ENCODE peak calls at places on chromosomes 12 and 14, in four cellular contexts. J is activated CD4-positive, alpha-beta T cell treated with anti-CD3 and anti-CD28 coated beads, Interleukin-2, amount 50 U/mL, for 48 hours; Y is MV-4-11; A is EL. X is an unnamed sample.

GRCh38 chr12:31506907-31507306 is 84.0 kb downstream of the DENND5B start:
- DNase-seq in A (peak), Y (no peak), J (no peak), X (no peak)

GRCh38 chr12:120121343-120121742 is 4.8 kb upstream of the RAB35 start:
- DNase-seq in A (no peak), J (no peak), Y (no peak), X (no peak)

GRCh38 chr12:76399040-76399439 is 50.8 kb upstream of the BBS10 start:
- DNase-seq in A (no peak), J (no peak), Y (no peak), X (no peak)

GRCh38 chr12:116594325-116595038 is 35.3 kb downstream of the MAP1LC3B2 start:
- DNase-seq in Y (peak), A (no peak), J (peak), X (peak)

GRCh38 chr14:89178802-89179201 is 238.2 kb downstream of the FOXN3 start:
- DNase-seq in Y (no peak), J (no peak), A (no peak), X (no peak)

GRCh38 chr14:75979071-75979571 is 2.7 kb downstream of the TGFB3 start:
- DNase-seq in J (no peak), Y (no peak), A (no peak), X (peak)

GRCh38 chr14:65131176-65131765 is 29.0 kb upstream of the MAX start:
- DNase-seq in Y (peak), J (no peak), A (peak), X (peak)

GRCh38 chr12:92596388-92596787 is 106.4 kb upstream of the PLEKHG7 start:
- DNase-seq in A (peak), J (no peak), Y (no peak), X (no peak)

GRCh38 chr12:65891987-65892481 is 67.8 kb downstream of the HMGA2 start:
- DNase-seq in J (no peak), Y (no peak), A (peak), X (no peak)

GRCh38 chr14:67674480-67675218 is at the start of gene VTI1B:
- DNase-seq in Y (peak), A (peak), J (peak), X (peak)

GRCh38 chr12:64833928-64834327 is 9.5 kb downstream of the TBC1D30 start:
- DNase-seq in Y (no peak), A (no peak), J (no peak), X (no peak)

GRCh38 chr14:68787235-68787727 is 5.6 kb downstream of the ZFP36L1 start:
- DNase-seq in Y (no peak), J (no peak), A (peak), X (no peak)

GRCh38 chr14:82432531-82432930 is 898.9 kb upstream of the SEL1L start:
- DNase-seq in Y (no peak), A (no peak), J (no peak), X (no peak)

GRCh38 chr14:68146812-68147211 is 327.2 kb downstream of the RAD51B start:
- DNase-seq in A (peak), J (no peak), Y (no peak), X (no peak)

GRCh38 chr12:42145197-42145549 is 499 bp upstream of the GXYLT1 start:
- DNase-seq in J (no peak), Y (no peak), A (no peak), X (no peak)

GRCh38 chr12:20917819-20918218 is 107.3 kb downstream of the SLCO1B3 start:
- DNase-seq in J (no peak), Y (no peak), A (no peak), X (no peak)

GRCh38 chr12:62581288-62582064 is 114.8 kb downstream of the MON2 start:
- DNase-seq in A (peak), J (no peak), Y (peak), X (peak)

GRCh38 chr12:109277899-109278762 is 31.0 kb downstream of the FOXN4 start:
- DNase-seq in J (no peak), Y (peak), A (no peak), X (peak)

GRCh38 chr12:8146416-8146771 is 10.4 kb upstream of the ZNF705A start:
- DNase-seq in Y (no peak), A (no peak), J (no peak), X (no peak)

GRCh38 chr12:122851820-122852219 is 16.6 kb downstream of the HIP1R start:
- DNase-seq in Y (no peak), A (peak), J (no peak), X (no peak)

GRCh38 chr14:55073856-55074255 is 22.4 kb downstream of the MAPK1IP1L start:
- DNase-seq in Y (no peak), J (no peak), A (peak), X (no peak)